ENCODE peak calls at places on chromosome 3, in ten cellular contexts. G, N, D, I, E, C, X, O, S and T are unnamed samples.
A peak's percentile ranks its signal among the peaks of the same experiment; 100 is the strongest.

GRCh38 chr3:21393684-21394307 is 357.2 kb downstream of the ZNF385D start:
- DNase-seq in G (no peak), N (no peak), D (no peak), I (no peak), E (no peak), C (no peak), X (no peak), O (no peak), S (no peak), T (no peak)

GRCh38 chr3:72280876-72281275 is 495.9 kb upstream of the PROK2 start:
- DNase-seq in G (no peak), N (no peak), D (no peak), I (no peak), E (no peak), C (no peak), X (no peak), O (no peak), S (no peak), T (no peak)

GRCh38 chr3:179108091-179108490 is 36.5 kb upstream of the ZMAT3 start:
- DNase-seq in G (peak; percentile 87), N (no peak), D (no peak), I (no peak), E (no peak), C (no peak), X (no peak), O (no peak), S (no peak), T (peak; percentile 88)

GRCh38 chr3:46700772-46701171 is 420 bp upstream of the TMIE start:
- DNase-seq in G (no peak), N (peak; percentile 48), D (no peak), I (no peak), E (no peak), C (no peak), X (no peak), O (no peak), S (peak; percentile 34), T (no peak)

GRCh38 chr3:178263236-178263916 is 272.9 kb upstream of the KCNMB2 start:
- DNase-seq in G (no peak), N (no peak), D (no peak), I (no peak), E (no peak), C (no peak), X (no peak), O (no peak), S (no peak), T (no peak)

GRCh38 chr3:167777356-167777755 is 41.8 kb downstream of the SERPINI1 start:
- DNase-seq in G (no peak), N (no peak), D (no peak), I (no peak), E (no peak), C (no peak), X (no peak), O (no peak), S (no peak), T (no peak)

GRCh38 chr3:129687586-129688125 is 81.2 kb upstream of the PLXND1 start:
- DNase-seq in G (no peak), N (peak; percentile 73), D (no peak), I (no peak), E (no peak), C (no peak), X (no peak), O (no peak), S (no peak), T (no peak)

GRCh38 chr3:194472290-194472920 is 14.4 kb downstream of the ATP13A3 start:
- DNase-seq in G (peak; percentile 82), N (peak; percentile 88), D (peak; percentile 66), I (peak; percentile 48), E (no peak), C (peak; percentile 39), X (no peak), O (no peak), S (peak; percentile 33), T (peak; percentile 82)

GRCh38 chr3:196599734-196600128 is 31.3 kb downstream of the FBXO45 start:
- DNase-seq in G (peak; percentile 12), N (no peak), D (no peak), I (no peak), E (no peak), C (no peak), X (no peak), O (no peak), S (no peak), T (no peak)

GRCh38 chr3:136819784-136820640 is 1.1 kb downstream of the SLC35G2 start:
- DNase-seq in G (peak; percentile 69), N (no peak), D (peak; percentile 28), I (peak; percentile 7), E (no peak), C (peak; percentile 27), X (peak; percentile 57), O (no peak), S (peak; percentile 61), T (peak; percentile 52)

GRCh38 chr3:69855436-69856162 is 116.3 kb downstream of the MITF start:
- DNase-seq in G (peak; percentile 64), N (peak; percentile 88), D (no peak), I (no peak), E (no peak), C (no peak), X (no peak), O (peak; percentile 11), S (no peak), T (peak; percentile 68)

GRCh38 chr3:31472479-31473390 is 60.0 kb upstream of the STT3B start:
- DNase-seq in G (peak; percentile 24), N (no peak), D (peak; percentile 45), I (no peak), E (peak; percentile 20), C (no peak), X (peak; percentile 43), O (no peak), S (no peak), T (peak; percentile 40)

GRCh38 chr3:97937205-97937604 is 35.0 kb downstream of the RIOX2 start:
- DNase-seq in G (no peak), N (no peak), D (no peak), I (no peak), E (no peak), C (no peak), X (no peak), O (no peak), S (no peak), T (peak; percentile 13)